ENCODE peak calls at places on chromosome 1, in five cellular contexts. Q is stimulated activated CD8-positive, alpha-beta memory T cell treated with anti-CD3 and anti-CD28 coated beads, Interleukin-15, amount 100 ng/mL, for 24 hours; J is suprapubic skin; P is activated B cell treated with CpG ODN at 0.5 μM for 24 hours; Y is T-helper 1 cell. S is an unnamed sample.

GRCh38 chr1:76690784-76691183 is 176.5 kb upstream of the ST6GALNAC5 start:
- DNase-seq in Q (no peak), J (no peak), P (no peak), Y (no peak), S (no peak)

GRCh38 chr1:8676813-8677212 is 140.6 kb downstream of the RERE start:
- DNase-seq in Q (no peak), J (no peak), P (no peak), Y (no peak), S (no peak)

GRCh38 chr1:184191181-184191601 is 139.7 kb downstream of the TSEN15 start:
- DNase-seq in Q (no peak), J (peak), P (no peak), Y (no peak), S (no peak)

GRCh38 chr1:106746448-106747085 is 309.9 kb upstream of the PRMT6 start:
- DNase-seq in Q (no peak), J (no peak), P (no peak), Y (no peak), S (no peak)

GRCh38 chr1:31987231-31987630 is 26.4 kb upstream of the KHDRBS1 start:
- DNase-seq in Q (no peak), J (no peak), P (no peak), Y (no peak), S (no peak)

GRCh38 chr1:10561955-10562354 is 87.2 kb downstream of the PEX14 start:
- DNase-seq in Q (no peak), J (no peak), P (no peak), Y (no peak), S (no peak)

GRCh38 chr1:246753670-246754535 is 29.7 kb downstream of the SCCPDH start:
- DNase-seq in Q (peak), J (peak), P (peak), Y (no peak), S (peak)

GRCh38 chr1:180888870-180889269 is 23.8 kb upstream of the KIAA1614 start:
- DNase-seq in Q (no peak), J (no peak), P (no peak), Y (no peak), S (no peak)

GRCh38 chr1:17561252-17561558 is 21.7 kb downstream of the ARHGEF10L start:
- DNase-seq in Q (no peak), J (no peak), P (no peak), Y (no peak), S (peak)

GRCh38 chr1:12464627-12465056 is 153.4 kb downstream of the DHRS3 start:
- DNase-seq in Q (no peak), J (no peak), P (no peak), Y (no peak), S (no peak)

GRCh38 chr1:117809764-117810163 is 119.7 kb downstream of the GDAP2 start:
- DNase-seq in Q (no peak), J (no peak), P (no peak), Y (no peak), S (no peak)

GRCh38 chr1:16258591-16259135 is 21.7 kb upstream of the CPLANE2 start:
- DNase-seq in Q (no peak), J (no peak), P (no peak), Y (no peak), S (no peak)

GRCh38 chr1:55230654-55231053 is 15.5 kb upstream of the USP24 start:
- DNase-seq in Q (no peak), J (no peak), P (no peak), Y (no peak), S (no peak)

S was measured in upper lobe of left lung.